ENCODE peak calls at places on chromosome 20, in four cellular contexts. M, V, S and L are unnamed samples.

GRCh38 chr20:58717278-58718091 is 24.9 kb downstream of the NPEPL1 start:
- DNase-seq in M (no peak), V (no peak), S (peak; percentile 10), L (peak; percentile 68)

GRCh38 chr20:51104960-51105460 is 82.1 kb upstream of the KCNG1 start:
- DNase-seq in M (no peak), V (no peak), S (no peak), L (no peak)

GRCh38 chr20:45742596-45742995 is 20.4 kb downstream of the SPINT4 start:
- DNase-seq in M (no peak), V (no peak), S (no peak), L (no peak)

GRCh38 chr20:38334016-38334415 is 12.3 kb upstream of the LBP start:
- DNase-seq in M (no peak), V (no peak), S (no peak), L (no peak)

GRCh38 chr20:51531141-51531710 is 11.3 kb downstream of the NFATC2 start:
- DNase-seq in M (peak; percentile 36), V (no peak), S (no peak), L (no peak)

GRCh38 chr20:19864130-19864529 is 106.1 kb downstream of the RIN2 start:
- DNase-seq in M (no peak), V (no peak), S (no peak), L (no peak)

GRCh38 chr20:58700823-58701222 is 8.2 kb downstream of the NPEPL1 start:
- DNase-seq in M (no peak), V (no peak), S (peak; percentile 12), L (peak; percentile 62)

GRCh38 chr20:4795394-4795793 is 73.7 kb downstream of the PRND start:
- DNase-seq in M (peak; percentile 80), V (peak; percentile 65), S (no peak), L (no peak)

GRCh38 chr20:63518946-63519764 is 1.4 kb upstream of the PPDPF start:
- DNase-seq in M (no peak), V (no peak), S (no peak), L (peak; percentile 83)
- H3K4me3 ChIP-seq in M (peak overlapping the region; percentile 97), V (peak overlapping the region; percentile 90), S (peak overlapping the region; percentile 91), L (peak overlapping the region; percentile 71)

DNA sequence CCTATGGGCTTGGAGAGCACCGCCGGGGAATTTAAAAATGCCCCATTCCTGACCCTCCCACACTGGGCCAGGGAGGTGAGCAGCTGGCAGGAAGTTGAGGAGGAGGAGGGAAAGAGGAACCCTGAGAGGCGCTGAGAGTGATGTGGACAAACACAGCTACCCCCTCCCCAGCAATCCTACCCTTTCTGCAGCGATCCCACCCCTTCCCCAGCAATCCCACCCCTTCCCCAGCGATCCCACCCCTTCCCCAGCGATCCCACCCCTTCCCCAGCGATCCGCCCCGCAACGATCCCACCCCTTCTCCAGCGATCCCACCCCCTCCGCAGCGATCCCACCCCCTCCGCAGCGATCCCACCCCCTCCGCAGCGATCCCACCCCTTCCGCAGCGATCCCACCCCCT is 111.6 kb downstream of the SYCP2 start:
- DNase-seq in M (no peak), V (no peak), S (no peak), L (no peak)
- H3K9me3 ChIP-seq in M (peaks cover 13% of the 10 kb centered on the region), V (no peaks in the 10 kb centered on the region), S (no peaks in the 10 kb centered on the region), L (no peaks in the 10 kb centered on the region)

GRCh38 chr20:32344835-32345506 is 13.2 kb upstream of the ASXL1 start:
- DNase-seq in M (no peak), V (no peak), S (no peak), L (no peak)
- TF ChIP-seq CTCF in M (no peak), V (no peak), S (no peak), L (no peak)

DNA sequence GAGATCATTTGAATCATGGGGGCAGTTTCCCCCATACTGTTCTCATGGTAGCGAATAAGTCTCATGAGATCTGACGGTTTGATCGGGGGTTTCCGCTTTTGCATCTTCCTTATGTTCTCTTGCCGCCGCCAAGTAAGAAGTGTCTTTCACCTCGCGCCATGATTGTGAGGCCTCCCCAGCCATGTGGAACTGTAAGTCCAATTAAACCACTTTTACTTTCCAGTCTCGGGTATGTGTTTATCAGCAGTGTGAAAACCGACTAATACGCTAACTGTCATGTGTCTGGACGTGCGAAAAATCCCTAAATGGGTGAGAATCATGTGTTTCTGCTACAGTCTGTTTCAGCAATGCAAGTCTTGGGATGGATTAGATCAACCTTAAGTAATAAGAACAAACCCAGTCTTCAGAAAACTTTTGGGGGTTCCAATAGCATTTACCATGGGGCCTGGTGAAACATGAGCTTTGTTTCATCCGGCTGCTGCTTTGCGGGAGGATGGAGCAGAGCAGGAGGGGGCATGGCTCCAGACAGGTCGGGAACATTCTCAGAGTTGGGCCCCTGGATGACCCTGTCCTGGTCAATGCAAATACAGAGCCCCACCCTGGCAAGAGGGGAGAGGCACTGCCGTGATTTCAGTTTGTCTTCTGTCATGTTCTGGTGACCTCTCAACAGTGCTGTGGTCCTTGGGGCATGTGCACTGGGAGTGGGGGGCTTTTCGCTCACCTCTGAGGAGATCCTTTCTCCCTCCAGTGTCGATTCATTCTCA is 41.5 kb downstream of the CTCFL start:
- DNase-seq in M (no peak), V (no peak), S (no peak), L (peak; percentile 28)
- H3K4me3 ChIP-seq in M (no peak overlapping the region), V (no peak overlapping the region), S (no peak overlapping the region), L (no peak overlapping the region)

GRCh38 chr20:42752620-42753019 is 437.1 kb downstream of the PTPRT start:
- DNase-seq in M (no peak), V (no peak), S (no peak), L (no peak)
- H3K9me3 ChIP-seq in M (peaks cover 38% of the 10 kb centered on the region), V (no peaks in the 10 kb centered on the region), S (no peaks in the 10 kb centered on the region), L (no peaks in the 10 kb centered on the region)

GRCh38 chr20:57211406-57211805 is 55.0 kb downstream of the BMP7 start:
- DNase-seq in M (no peak), V (no peak), S (no peak), L (no peak)
- TF ChIP-seq CTCF in M (no peak), V (no peak), S (no peak), L (no peak)

GRCh38 chr20:6740096-6740495 is 27.4 kb upstream of the BMP2 start:
- DNase-seq in M (no peak), V (no peak), S (no peak), L (no peak)

GRCh38 chr20:6739406-6739805 is 28.1 kb upstream of the BMP2 start:
- DNase-seq in M (no peak), V (no peak), S (no peak), L (no peak)

GRCh38 chr20:6731951-6732580 is 35.4 kb upstream of the BMP2 start:
- DNase-seq in M (no peak), V (peak; percentile 27), S (peak; percentile 82), L (peak; percentile 93)

GRCh38 chr20:6733965-6734364 is 33.5 kb upstream of the BMP2 start:
- DNase-seq in M (no peak), V (no peak), S (no peak), L (no peak)

GRCh38 chr20:6735913-6736845 is 31.3 kb upstream of the BMP2 start:
- DNase-seq in M (no peak), V (no peak), S (peak; percentile 33), L (no peak)
- H3K4me3 ChIP-seq in M (no peak overlapping the region), V (no peak overlapping the region), S (no peak overlapping the region), L (no peak overlapping the region)

DNA sequence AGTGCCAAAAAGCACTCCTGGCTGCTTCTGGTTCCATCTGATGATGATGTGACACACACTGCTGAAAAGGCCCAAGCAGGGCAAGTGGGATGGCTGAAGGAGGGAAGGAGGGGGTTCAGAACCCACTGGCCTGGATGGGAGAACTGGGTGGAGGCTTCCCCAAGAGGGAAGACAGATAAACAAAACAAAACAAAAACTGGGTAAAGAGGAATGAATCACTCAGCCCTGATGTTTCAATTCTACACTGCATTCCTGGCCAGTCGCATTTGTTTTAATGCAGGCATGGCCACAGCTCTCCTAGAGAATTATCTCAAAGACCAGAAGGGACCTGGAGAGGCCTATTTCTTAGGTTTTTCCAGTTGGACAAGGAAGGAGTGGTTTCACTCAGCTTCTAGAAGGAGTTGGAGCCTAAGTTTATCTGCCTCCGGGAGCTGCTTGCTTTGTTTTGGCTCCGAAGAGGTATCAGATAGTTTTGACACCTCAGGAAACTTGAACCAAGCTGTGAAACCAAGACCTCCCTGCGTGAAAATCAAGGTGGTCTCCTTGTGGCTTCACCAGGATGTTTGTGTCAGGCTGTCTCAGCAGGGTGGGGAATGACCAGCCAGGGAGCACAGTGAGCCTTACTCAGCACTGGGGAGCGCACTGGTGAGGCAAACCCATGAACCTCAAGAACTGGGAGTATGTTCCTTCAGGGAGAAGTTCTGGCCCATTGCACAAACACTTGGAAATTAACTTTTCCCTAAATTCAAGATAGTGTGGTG is 16.1 kb downstream of the TTPAL start:
- DNase-seq in M (peak; percentile 67), V (peak; percentile 82), S (no peak), L (no peak)
- H3K9me3 ChIP-seq in M (no peaks in the 10 kb centered on the region), V (no peaks in the 10 kb centered on the region), S (no peaks in the 10 kb centered on the region), L (no peaks in the 10 kb centered on the region)

GRCh38 chr20:53960586-53961386 is 109.6 kb downstream of the BCAS1 start:
- DNase-seq in M (no peak), V (no peak), S (no peak), L (no peak)
- TF ChIP-seq CTCF in M (no peak), V (no peak), S (no peak), L (no peak)